ENCODE peak calls at places on chromosomes 1 and 21, in nine cellular contexts. One of them, this sample, is unnamed.
A peak's percentile ranks its signal among the peaks of the same experiment; 100 is the strongest.

GRCh38 chr1:7493711-7494110 is 277.4 kb upstream of the VAMP3 start:
- DNase-seq in Calu3: no peak
- DNase-seq in renal cortical epithelial cell: no peak
- DNase-seq in heart right ventricle: no peak
- DNase-seq in heart left ventricle: no peak
- DNase-seq in T-helper 2 cell: no peak
- DNase-seq in fibroblast of lung: no peak
- DNase-seq in GM06990: no peak
- DNase-seq in ovary: no peak
- DNase-seq in this sample: no peak

GRCh38 chr1:230621290-230622022 is 20.8 kb upstream of the COG2 start:
- DNase-seq in ovary: no peak
- DNase-seq in T-helper 2 cell: no peak
- DNase-seq in heart right ventricle: no peak
- DNase-seq in renal cortical epithelial cell: no peak
- DNase-seq in heart left ventricle: no peak
- DNase-seq in fibroblast of lung: no peak
- DNase-seq in Calu3: no peak
- DNase-seq in GM06990: no peak
- DNase-seq in this sample: no peak

GRCh38 chr1:91680556-91680955 is 179.9 kb downstream of the CDC7 start:
- DNase-seq in Calu3: no peak
- DNase-seq in heart left ventricle: no peak
- DNase-seq in heart right ventricle: no peak
- DNase-seq in GM06990: no peak
- DNase-seq in T-helper 2 cell: no peak
- DNase-seq in ovary: no peak
- DNase-seq in fibroblast of lung: no peak
- DNase-seq in renal cortical epithelial cell: no peak
- DNase-seq in this sample: no peak

GRCh38 chr1:209643295-209644020 is 8.8 kb downstream of the LAMB3 start:
- DNase-seq in GM06990: no peak
- DNase-seq in ovary: peak; percentile 81
- DNase-seq in Calu3: no peak
- DNase-seq in heart left ventricle: peak; percentile 80
- DNase-seq in renal cortical epithelial cell: no peak
- DNase-seq in fibroblast of lung: peak; percentile 55
- DNase-seq in T-helper 2 cell: no peak
- DNase-seq in heart right ventricle: peak; percentile 71
- DNase-seq in this sample: peak; percentile 89

GRCh38 chr1:12496154-12496961 is 121.7 kb downstream of the DHRS3 start:
- DNase-seq in T-helper 2 cell: no peak
- DNase-seq in ovary: no peak
- DNase-seq in Calu3: no peak
- DNase-seq in renal cortical epithelial cell: peak; percentile 39
- DNase-seq in GM06990: no peak
- DNase-seq in heart left ventricle: no peak
- DNase-seq in fibroblast of lung: peak; percentile 61
- DNase-seq in heart right ventricle: no peak
- DNase-seq in this sample: no peak

GRCh38 chr1:56591909-56592308 is 12.5 kb upstream of the PLPP3 start:
- DNase-seq in heart right ventricle: no peak
- DNase-seq in Calu3: no peak
- DNase-seq in heart left ventricle: no peak
- DNase-seq in T-helper 2 cell: no peak
- DNase-seq in renal cortical epithelial cell: no peak
- DNase-seq in GM06990: no peak
- DNase-seq in ovary: no peak
- DNase-seq in fibroblast of lung: no peak
- DNase-seq in this sample: no peak

GRCh38 chr1:212699839-212700596 is at the start of gene BATF3:
- DNase-seq in heart left ventricle: peak; percentile 62
- DNase-seq in heart right ventricle: peak; percentile 72
- DNase-seq in ovary: peak; percentile 40
- DNase-seq in T-helper 2 cell: peak; percentile 29
- DNase-seq in renal cortical epithelial cell: no peak
- DNase-seq in fibroblast of lung: peak; percentile 18
- DNase-seq in GM06990: peak; percentile 82
- DNase-seq in Calu3: peak; percentile 12
- DNase-seq in this sample: peak; percentile 75

GRCh38 chr1:41547781-41548560 is 63.5 kb upstream of the EDN2 start:
- DNase-seq in fibroblast of lung: no peak
- DNase-seq in heart right ventricle: no peak
- DNase-seq in heart left ventricle: no peak
- DNase-seq in renal cortical epithelial cell: no peak
- DNase-seq in GM06990: no peak
- DNase-seq in Calu3: no peak
- DNase-seq in T-helper 2 cell: no peak
- DNase-seq in ovary: no peak
- DNase-seq in this sample: no peak

GRCh38 chr21:37079211-37079824 is 6.3 kb downstream of the TTC3 start:
- DNase-seq in T-helper 2 cell: no peak
- DNase-seq in renal cortical epithelial cell: no peak
- DNase-seq in ovary: no peak
- DNase-seq in heart right ventricle: no peak
- DNase-seq in heart left ventricle: no peak
- DNase-seq in fibroblast of lung: no peak
- DNase-seq in Calu3: no peak
- DNase-seq in GM06990: no peak
- DNase-seq in this sample: no peak

GRCh38 chr1:182599339-182599738 is 4.8 kb downstream of the RGS16 start:
- DNase-seq in ovary: no peak
- DNase-seq in fibroblast of lung: no peak
- DNase-seq in GM06990: no peak
- DNase-seq in Calu3: peak; percentile 31
- DNase-seq in renal cortical epithelial cell: no peak
- DNase-seq in T-helper 2 cell: no peak
- DNase-seq in heart left ventricle: no peak
- DNase-seq in heart right ventricle: no peak
- DNase-seq in this sample: no peak

GRCh38 chr1:247421074-247421473 is 5.1 kb downstream of the NLRP3 start:
- DNase-seq in heart right ventricle: no peak
- DNase-seq in renal cortical epithelial cell: peak; percentile 22
- DNase-seq in T-helper 2 cell: no peak
- DNase-seq in Calu3: no peak
- DNase-seq in heart left ventricle: no peak
- DNase-seq in ovary: no peak
- DNase-seq in GM06990: no peak
- DNase-seq in fibroblast of lung: no peak
- DNase-seq in this sample: no peak

GRCh38 chr1:211145944-211146343 is 12.0 kb upstream of the KCNH1 start:
- DNase-seq in Calu3: peak; percentile 63
- DNase-seq in renal cortical epithelial cell: no peak
- DNase-seq in heart right ventricle: no peak
- DNase-seq in T-helper 2 cell: no peak
- DNase-seq in ovary: no peak
- DNase-seq in fibroblast of lung: no peak
- DNase-seq in heart left ventricle: no peak
- DNase-seq in GM06990: no peak
- DNase-seq in this sample: no peak

This sample was measured in Right ventricle myocardium superior.